ENCODE peak calls at places on chromosomes 4 and X, in six cellular contexts. One of them, this sample, is unnamed.

GRCh38 chr4:8641256-8641655 is 48.7 kb downstream of the CPZ start:
- DNase-seq in foreskin fibroblast: no peak
- DNase-seq in AG09309: no peak
- DNase-seq in testis: no peak
- DNase-seq in heart left ventricle: no peak
- DNase-seq in BE2C: no peak
- DNase-seq in this sample: no peak

GRCh38 chrX:110358548-110358947 is at the start of gene RTL9:
- DNase-seq in foreskin fibroblast: no peak
- DNase-seq in heart left ventricle: no peak
- DNase-seq in AG09309: no peak
- DNase-seq in BE2C: no peak
- DNase-seq in testis: peak
- DNase-seq in this sample: no peak

GRCh38 chrX:105653891-105654290 is 168.4 kb upstream of the NRK start:
- DNase-seq in heart left ventricle: no peak
- DNase-seq in AG09309: no peak
- DNase-seq in testis: no peak
- DNase-seq in foreskin fibroblast: no peak
- DNase-seq in BE2C: no peak
- DNase-seq in this sample: no peak

GRCh38 chr4:100540156-100540555 is 22.3 kb upstream of the EMCN start:
- DNase-seq in AG09309: no peak
- DNase-seq in BE2C: no peak
- DNase-seq in heart left ventricle: no peak
- DNase-seq in foreskin fibroblast: no peak
- DNase-seq in testis: no peak
- DNase-seq in this sample: no peak

GRCh38 chrX:151359931-151360871 is 36.8 kb upstream of the VMA21 start:
- DNase-seq in BE2C: peak
- DNase-seq in AG09309: no peak
- DNase-seq in heart left ventricle: no peak
- DNase-seq in testis: peak
- DNase-seq in foreskin fibroblast: no peak
- DNase-seq in this sample: no peak

GRCh38 chr4:40594261-40595178 is 35.1 kb downstream of the RBM47 start:
- DNase-seq in BE2C: no peak
- DNase-seq in foreskin fibroblast: no peak
- DNase-seq in testis: peak
- DNase-seq in heart left ventricle: no peak
- DNase-seq in AG09309: peak
- DNase-seq in this sample: no peak

GRCh38 chr4:181949704-181950312 is 293.4 kb upstream of the TENM3 start:
- DNase-seq in BE2C: no peak
- DNase-seq in testis: no peak
- DNase-seq in AG09309: no peak
- DNase-seq in foreskin fibroblast: no peak
- DNase-seq in heart left ventricle: no peak
- DNase-seq in this sample: no peak

GRCh38 chr4:143700060-143700419 is 435 bp downstream of the FREM3 start:
- DNase-seq in BE2C: no peak
- DNase-seq in testis: no peak
- DNase-seq in AG09309: no peak
- DNase-seq in foreskin fibroblast: no peak
- DNase-seq in heart left ventricle: peak
- DNase-seq in this sample: no peak

GRCh38 chrX:10450959-10451355 is 169.4 kb downstream of the MID1 start:
- DNase-seq in foreskin fibroblast: peak
- DNase-seq in testis: no peak
- DNase-seq in BE2C: no peak
- DNase-seq in AG09309: no peak
- DNase-seq in heart left ventricle: no peak
- DNase-seq in this sample: no peak

GRCh38 chr4:107862658-107863057 is 37.9 kb downstream of the SGMS2 start:
- DNase-seq in testis: no peak
- DNase-seq in foreskin fibroblast: peak
- DNase-seq in AG09309: no peak
- DNase-seq in heart left ventricle: no peak
- DNase-seq in BE2C: no peak
- DNase-seq in this sample: no peak

GRCh38 chr4:136009258-136009832 is 1522.9 kb downstream of the PCDH18 start:
- DNase-seq in foreskin fibroblast: no peak
- DNase-seq in AG09309: no peak
- DNase-seq in heart left ventricle: no peak
- DNase-seq in testis: no peak
- DNase-seq in BE2C: no peak
- DNase-seq in this sample: no peak

GRCh38 chrX:6053126-6053625 is 175.5 kb downstream of the NLGN4X start:
- DNase-seq in foreskin fibroblast: no peak
- DNase-seq in BE2C: no peak
- DNase-seq in testis: no peak
- DNase-seq in heart left ventricle: no peak
- DNase-seq in AG09309: no peak
- DNase-seq in this sample: no peak

GRCh38 chr4:159171287-159171686 is 68.4 kb downstream of the RAPGEF2 start:
- DNase-seq in AG09309: no peak
- DNase-seq in heart left ventricle: no peak
- DNase-seq in testis: no peak
- DNase-seq in BE2C: no peak
- DNase-seq in foreskin fibroblast: no peak
- DNase-seq in this sample: no peak

GRCh38 chr4:24472514-24473308 is 111.6 kb downstream of the DHX15 start:
- DNase-seq in foreskin fibroblast: peak
- DNase-seq in testis: peak
- DNase-seq in BE2C: peak
- DNase-seq in AG09309: no peak
- DNase-seq in heart left ventricle: peak
- DNase-seq in this sample: peak

GRCh38 chr4:14264437-14264836 is 636.9 kb upstream of the BOD1L1 start:
- DNase-seq in testis: no peak
- DNase-seq in BE2C: no peak
- DNase-seq in foreskin fibroblast: no peak
- DNase-seq in AG09309: no peak
- DNase-seq in heart left ventricle: no peak
- DNase-seq in this sample: no peak

GRCh38 chr4:163505374-163505773 is 10.9 kb downstream of the TMA16 start:
- DNase-seq in testis: no peak
- DNase-seq in AG09309: no peak
- DNase-seq in BE2C: no peak
- DNase-seq in foreskin fibroblast: no peak
- DNase-seq in heart left ventricle: no peak
- DNase-seq in this sample: no peak

GRCh38 chr4:67522851-67523671 is 22.2 kb downstream of the CENPC start:
- DNase-seq in foreskin fibroblast: peak
- DNase-seq in testis: no peak
- DNase-seq in AG09309: no peak
- DNase-seq in BE2C: no peak
- DNase-seq in heart left ventricle: no peak
- DNase-seq in this sample: no peak

GRCh38 chrX:39946822-39947221 is 150.9 kb downstream of the BCOR start:
- DNase-seq in heart left ventricle: no peak
- DNase-seq in AG09309: peak
- DNase-seq in testis: no peak
- DNase-seq in foreskin fibroblast: peak
- DNase-seq in BE2C: no peak
- DNase-seq in this sample: peak

GRCh38 chrX:2677764-2678163 is 13.3 kb upstream of the CD99 start:
- DNase-seq in AG09309: peak
- DNase-seq in testis: peak
- DNase-seq in BE2C: no peak
- DNase-seq in foreskin fibroblast: peak
- DNase-seq in heart left ventricle: peak
- DNase-seq in this sample: peak

GRCh38 chr4:2073808-2074481 is 14.8 kb downstream of the NAT8L start:
- DNase-seq in foreskin fibroblast: no peak
- DNase-seq in testis: no peak
- DNase-seq in heart left ventricle: no peak
- DNase-seq in BE2C: no peak
- DNase-seq in AG09309: no peak
- DNase-seq in this sample: no peak

GRCh38 chr4:101238706-101239105 is 108.6 kb downstream of the PPP3CA start:
- DNase-seq in heart left ventricle: no peak
- DNase-seq in AG09309: no peak
- DNase-seq in BE2C: no peak
- DNase-seq in testis: no peak
- DNase-seq in foreskin fibroblast: peak
- DNase-seq in this sample: peak

GRCh38 chr4:110619001-110619350 is 3.9 kb downstream of the PITX2 start:
- DNase-seq in BE2C: no peak
- DNase-seq in heart left ventricle: no peak
- DNase-seq in AG09309: no peak
- DNase-seq in testis: no peak
- DNase-seq in foreskin fibroblast: no peak
- DNase-seq in this sample: no peak
- H3K4me3 ChIP-seq in BE2C: no peak
- H3K4me3 ChIP-seq in heart left ventricle: no peak
- H3K4me3 ChIP-seq in AG09309: no peak
- H3K4me3 ChIP-seq in testis: no peak
- H3K4me3 ChIP-seq in foreskin fibroblast: no peak
- H3K4me3 ChIP-seq in this sample: no peak

DNA sequence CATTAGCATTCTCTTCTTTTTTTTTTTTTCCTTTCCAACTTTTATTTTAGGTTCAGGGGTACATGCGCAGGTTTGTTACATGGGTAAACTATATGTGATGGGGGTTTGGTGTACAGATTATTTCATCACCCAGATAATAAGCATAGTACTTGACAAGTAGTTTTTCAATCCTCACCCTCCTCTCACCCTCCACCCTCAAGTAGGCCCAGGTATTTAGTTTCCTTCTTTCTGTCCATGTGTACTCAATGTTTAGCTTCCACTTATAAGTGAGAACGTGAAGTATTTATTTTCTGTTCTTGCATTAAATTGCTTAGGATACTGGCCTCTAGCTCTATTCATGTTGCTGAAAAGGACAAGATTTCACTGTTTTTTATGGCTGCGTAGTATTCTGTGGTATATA is 140.8 kb upstream of the PGRMC2 start:
- DNase-seq in testis: no peak
- DNase-seq in AG09309: no peak
- DNase-seq in BE2C: no peak
- DNase-seq in heart left ventricle: no peak
- DNase-seq in foreskin fibroblast: no peak
- DNase-seq in this sample: no peak
- H3K4me3 ChIP-seq in testis: no peak
- H3K4me3 ChIP-seq in AG09309: no peak
- H3K4me3 ChIP-seq in BE2C: no peak
- H3K4me3 ChIP-seq in heart left ventricle: peak
- H3K4me3 ChIP-seq in foreskin fibroblast: no peak
- H3K4me3 ChIP-seq in this sample: no peak

GRCh38 chr4:140092094-140092820 is 61.7 kb downstream of the MAML3 start:
- DNase-seq in testis: peak
- DNase-seq in AG09309: no peak
- DNase-seq in foreskin fibroblast: no peak
- DNase-seq in heart left ventricle: peak
- DNase-seq in BE2C: peak
- DNase-seq in this sample: no peak
- H3K4me3 ChIP-seq in testis: peak
- H3K4me3 ChIP-seq in AG09309: peak
- H3K4me3 ChIP-seq in foreskin fibroblast: peak
- H3K4me3 ChIP-seq in heart left ventricle: peak
- H3K4me3 ChIP-seq in BE2C: peak
- H3K4me3 ChIP-seq in this sample: peak

DNA sequence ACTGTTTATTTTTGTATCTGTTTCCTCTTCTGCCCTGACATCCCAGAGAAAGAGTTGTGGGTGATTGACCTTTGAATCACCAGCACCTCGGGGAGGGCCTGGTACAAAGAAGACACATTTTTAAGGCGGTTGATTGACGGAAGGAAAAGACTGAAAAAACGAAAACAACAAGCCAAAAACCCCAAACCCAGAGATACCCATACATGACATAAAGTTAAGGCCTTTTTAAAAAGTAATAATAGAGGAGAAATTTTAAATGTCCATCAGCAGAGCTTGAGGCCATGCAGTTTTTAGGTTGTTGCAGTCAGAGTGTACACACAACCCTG is 110.0 kb downstream of the GNL3L start:
- DNase-seq in foreskin fibroblast: no peak
- DNase-seq in heart left ventricle: no peak
- DNase-seq in AG09309: no peak
- DNase-seq in testis: no peak
- DNase-seq in BE2C: no peak
- DNase-seq in this sample: no peak
- H3K4me3 ChIP-seq in foreskin fibroblast: peak
- H3K4me3 ChIP-seq in heart left ventricle: peak
- H3K4me3 ChIP-seq in AG09309: peak
- H3K4me3 ChIP-seq in testis: peak
- H3K4me3 ChIP-seq in BE2C: peak
- H3K4me3 ChIP-seq in this sample: peak